ENCODE peak calls at places on chromosomes 6 and 20, in seven cellular contexts. M is OCI-LY7; Q is epithelial cell of proximal tubule; X is CD4-positive, alpha-beta T cell; L is tibial artery; E is right lobe of liver; U is epithelial cell of esophagus. J is an unnamed sample.

GRCh38 chr6:142624978-142625715 is 319.8 kb downstream of the HIVEP2 start:
- DNase-seq in L (no peak), E (no peak), M (no peak), Q (no peak), U (peak), X (no peak), J (no peak)

GRCh38 chr6:91057689-91058088 is 470.8 kb upstream of the MAP3K7 start:
- DNase-seq in Q (no peak), M (no peak), E (no peak), X (no peak), U (no peak), L (no peak), J (no peak)

GRCh38 chr6:28357036-28357435 is 7.3 kb downstream of the ZKSCAN3 start:
- DNase-seq in X (no peak), E (no peak), U (peak), M (peak), Q (no peak), L (no peak), J (no peak)

GRCh38 chr6:75882734-75883133 is 133.7 kb downstream of the MYO6 start:
- DNase-seq in X (no peak), Q (peak), L (no peak), U (peak), M (no peak), E (no peak), J (no peak)

GRCh38 chr6:151054304-151054703 is 185.5 kb upstream of the AKAP12 start:
- DNase-seq in X (no peak), M (no peak), U (no peak), Q (no peak), E (no peak), L (no peak), J (no peak)

GRCh38 chr6:82022614-82023102 is 224.9 kb downstream of the IBTK start:
- DNase-seq in U (peak), L (no peak), Q (peak), X (no peak), E (no peak), M (no peak), J (no peak)

GRCh38 chr20:11076434-11076833 is 402.6 kb upstream of the JAG1 start:
- DNase-seq in L (no peak), X (no peak), E (no peak), U (no peak), Q (no peak), M (no peak), J (no peak)

GRCh38 chr6:5466459-5466858 is 205.1 kb downstream of the FARS2 start:
- DNase-seq in Q (no peak), E (no peak), L (no peak), M (no peak), X (no peak), U (peak), J (no peak)

GRCh38 chr6:16146527-16146955 is 17.7 kb downstream of the MYLIP start:
- DNase-seq in Q (no peak), M (no peak), E (no peak), X (no peak), L (no peak), U (no peak), J (no peak)

GRCh38 chr6:12024715-12025434 is 12.8 kb downstream of the HIVEP1 start:
- DNase-seq in L (no peak), M (no peak), U (peak), X (no peak), Q (no peak), E (no peak), J (no peak)
- TF ChIP-seq CTCF in L (no peak), M (no peak), U (no peak), X (no peak), Q (no peak), E (no peak), J (no peak)

GRCh38 chr6:115972679-115973078 is 88.0 kb downstream of the FRK start:
- DNase-seq in U (no peak), X (no peak), E (no peak), M (no peak), L (no peak), Q (no peak), J (no peak)

GRCh38 chr6:115969930-115970273 is 90.8 kb downstream of the FRK start:
- DNase-seq in E (no peak), L (no peak), U (peak), X (no peak), Q (no peak), M (no peak), J (no peak)

GRCh38 chr6:115971785-115972184 is 88.9 kb downstream of the FRK start:
- DNase-seq in U (no peak), M (no peak), E (no peak), X (no peak), Q (no peak), L (no peak), J (no peak)

DNA sequence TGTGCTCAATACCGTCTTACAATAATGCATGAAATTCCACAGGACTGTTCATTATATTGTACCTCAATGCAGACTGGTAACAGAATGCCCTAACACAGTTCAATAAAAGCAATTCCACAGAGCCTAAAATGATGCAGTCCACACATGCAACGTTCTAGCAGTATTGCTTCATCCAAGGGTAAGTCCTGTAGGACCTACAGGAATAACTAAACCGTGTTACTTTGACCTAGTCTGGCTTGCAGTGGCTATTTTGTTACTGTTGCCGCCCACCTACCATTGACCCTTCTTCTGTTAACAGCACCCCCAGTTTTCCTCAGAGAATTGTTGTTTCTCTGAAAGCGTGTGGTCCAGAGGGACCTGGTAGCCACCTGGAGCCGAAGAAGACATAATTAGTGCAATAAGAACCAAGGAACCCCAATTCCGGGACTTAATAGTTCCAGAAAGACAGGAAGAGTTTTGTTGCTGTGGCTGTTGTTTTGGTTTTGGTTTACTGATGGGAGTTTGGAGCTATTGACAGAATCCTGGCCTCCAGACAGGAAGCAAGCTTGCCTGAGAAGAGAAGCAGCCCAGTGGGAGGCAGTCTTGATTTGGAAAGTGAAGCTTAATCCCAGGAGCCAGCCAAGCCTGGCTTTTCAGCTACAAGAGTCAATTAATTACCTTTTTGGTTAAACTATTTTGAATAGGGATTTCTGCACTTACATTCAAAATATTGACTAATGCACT is 91.3 kb downstream of the FRK start:
- DNase-seq in X (no peak), M (no peak), L (no peak), Q (no peak), U (no peak), E (peak), J (no peak)
- TF ChIP-seq CTCF in X (no peak), M (no peak), L (no peak), Q (peak), U (no peak), E (peak), J (no peak)

DNA sequence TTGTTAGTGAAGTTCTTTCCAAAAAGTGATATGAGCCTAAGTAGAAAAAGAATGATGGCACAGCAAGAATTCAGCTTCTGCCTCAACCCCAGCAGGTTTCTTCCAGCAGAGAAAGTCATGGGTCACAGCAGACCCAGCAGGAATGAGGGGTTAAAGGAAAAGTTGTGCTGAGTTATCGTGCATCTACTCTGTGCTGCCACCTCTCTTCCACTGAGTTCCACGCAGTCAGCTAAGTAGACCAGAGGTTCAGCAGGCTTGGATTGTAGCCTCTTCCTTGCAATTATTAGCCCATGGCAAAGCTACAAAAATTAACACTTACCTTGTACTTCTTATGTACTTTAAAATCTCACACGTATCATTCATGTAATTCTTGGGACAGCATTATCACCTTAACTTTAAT is 510.8 kb downstream of the PTPRT start:
- DNase-seq in U (peak), Q (no peak), X (no peak), E (no peak), M (peak), L (no peak), J (no peak)
- TF ChIP-seq CTCF in U (peak), Q (peak), X (no peak), E (peak), M (peak), L (no peak), J (no peak)

DNA sequence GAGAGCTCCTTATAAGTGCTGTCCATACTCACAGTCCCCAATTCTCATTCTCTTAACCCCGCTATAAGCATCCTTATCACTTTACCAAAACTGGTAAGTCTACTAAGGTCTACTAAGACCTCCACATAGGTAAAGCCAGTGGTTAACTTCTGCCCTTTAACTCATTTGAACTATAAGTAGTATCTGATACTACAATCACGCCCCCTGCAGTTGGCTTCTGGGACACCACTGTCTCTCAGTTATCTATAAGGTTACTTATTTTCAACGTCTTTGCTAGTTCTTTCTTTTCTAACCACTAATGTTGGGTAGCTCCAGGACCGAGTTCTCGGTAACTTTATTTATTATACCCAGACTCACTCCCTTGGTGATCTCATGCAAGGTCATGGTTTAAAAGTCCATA is 142.6 kb downstream of the ARHGAP18 start:
- DNase-seq in M (no peak), X (no peak), E (no peak), U (peak), L (peak), Q (no peak), J (peak)
- TF ChIP-seq CTCF in M (peak), X (no peak), E (peak), U (peak), L (peak), Q (peak), J (peak)